ENCODE peak calls at places on chromosomes 4 and X, in five cellular contexts. One of them, this sample, is unnamed.

GRCh38 chr4:54065282-54066087 is 1.1 kb upstream of the CHIC2 start:
- DNase-seq in PC-3: peak; percentile 39
- DNase-seq in tibial artery: no peak
- DNase-seq in glutamatergic neuron: no peak
- DNase-seq in fibroblast of lung: peak; percentile 35
- DNase-seq in this sample: no peak

GRCh38 chrX:23435575-23435974 is 100.9 kb downstream of the PTCHD1 start:
- DNase-seq in PC-3: no peak
- DNase-seq in tibial artery: no peak
- DNase-seq in glutamatergic neuron: no peak
- DNase-seq in fibroblast of lung: peak; percentile 2
- DNase-seq in this sample: no peak

GRCh38 chr4:17771284-17771908 is 10.0 kb downstream of the FAM184B start:
- DNase-seq in PC-3: no peak
- DNase-seq in tibial artery: no peak
- DNase-seq in glutamatergic neuron: no peak
- DNase-seq in fibroblast of lung: no peak
- DNase-seq in this sample: no peak

GRCh38 chrX:18549643-18550042 is 122.3 kb downstream of the RS1 start:
- DNase-seq in PC-3: no peak
- DNase-seq in tibial artery: no peak
- DNase-seq in glutamatergic neuron: no peak
- DNase-seq in fibroblast of lung: peak; percentile 19
- DNase-seq in this sample: no peak

GRCh38 chrX:153740631-153741222 is 16.1 kb downstream of the ABCD1 start:
- DNase-seq in PC-3: no peak
- DNase-seq in tibial artery: no peak
- DNase-seq in glutamatergic neuron: peak; percentile 52
- DNase-seq in fibroblast of lung: no peak
- DNase-seq in this sample: no peak

GRCh38 chr4:151322565-151322964 is 2.8 kb downstream of the SH3D19 start:
- DNase-seq in PC-3: no peak
- DNase-seq in tibial artery: no peak
- DNase-seq in glutamatergic neuron: no peak
- DNase-seq in fibroblast of lung: peak; percentile 30
- DNase-seq in this sample: no peak

GRCh38 chr4:86091201-86091600 is 268.7 kb downstream of the MAPK10 start:
- DNase-seq in PC-3: peak; percentile 36
- DNase-seq in tibial artery: no peak
- DNase-seq in glutamatergic neuron: no peak
- DNase-seq in fibroblast of lung: no peak
- DNase-seq in this sample: no peak

GRCh38 chr4:95360911-95361695 is 187.7 kb downstream of the UNC5C start:
- DNase-seq in PC-3: no peak
- DNase-seq in tibial artery: no peak
- DNase-seq in glutamatergic neuron: no peak
- DNase-seq in fibroblast of lung: no peak
- DNase-seq in this sample: no peak

GRCh38 chr4:71187399-71188196 is 151.2 kb upstream of the SLC4A4 start:
- DNase-seq in PC-3: peak; percentile 68
- DNase-seq in tibial artery: peak; percentile 24
- DNase-seq in glutamatergic neuron: peak; percentile 34
- DNase-seq in fibroblast of lung: peak; percentile 68
- DNase-seq in this sample: no peak

GRCh38 chr4:110196871-110197420 is 1.5 kb downstream of the ELOVL6 start:
- DNase-seq in PC-3: peak; percentile 10
- DNase-seq in tibial artery: peak; percentile 37
- DNase-seq in glutamatergic neuron: peak; percentile 82
- DNase-seq in fibroblast of lung: peak; percentile 27
- DNase-seq in this sample: no peak

GRCh38 chr4:188031751-188032150 is 36.2 kb downstream of the ZFP42 start:
- DNase-seq in PC-3: no peak
- DNase-seq in tibial artery: no peak
- DNase-seq in glutamatergic neuron: no peak
- DNase-seq in fibroblast of lung: no peak
- DNase-seq in this sample: no peak

GRCh38 chrX:47174376-47174775 is 19.3 kb upstream of the UBA1 start:
- DNase-seq in PC-3: no peak
- DNase-seq in tibial artery: no peak
- DNase-seq in glutamatergic neuron: no peak
- DNase-seq in fibroblast of lung: no peak
- DNase-seq in this sample: no peak

GRCh38 chr4:156838761-156839160 is 132.8 kb downstream of the PDGFC start:
- DNase-seq in PC-3: no peak
- DNase-seq in tibial artery: no peak
- DNase-seq in glutamatergic neuron: no peak
- DNase-seq in fibroblast of lung: peak; percentile 36
- DNase-seq in this sample: no peak

GRCh38 chrX:119374736-119375135 is 24.4 kb upstream of the SLC25A43 start:
- DNase-seq in PC-3: peak; percentile 77
- DNase-seq in tibial artery: no peak
- DNase-seq in glutamatergic neuron: no peak
- DNase-seq in fibroblast of lung: peak; percentile 65
- DNase-seq in this sample: no peak

GRCh38 chr4:1632109-1633104 is 51.7 kb downstream of the FAM53A start:
- DNase-seq in PC-3: no peak
- DNase-seq in tibial artery: no peak
- DNase-seq in glutamatergic neuron: no peak
- DNase-seq in fibroblast of lung: no peak
- DNase-seq in this sample: no peak

GRCh38 chr4:87848622-87849351 is 16.0 kb downstream of the MEPE start:
- DNase-seq in PC-3: peak; percentile 55
- DNase-seq in tibial artery: peak; percentile 48
- DNase-seq in glutamatergic neuron: peak; percentile 38
- DNase-seq in fibroblast of lung: peak; percentile 59
- DNase-seq in this sample: no peak

GRCh38 chr4:7960790-7961655 is 21.4 kb upstream of the AFAP1 start:
- DNase-seq in PC-3: peak; percentile 37
- DNase-seq in tibial artery: peak; percentile 65
- DNase-seq in glutamatergic neuron: no peak
- DNase-seq in fibroblast of lung: peak; percentile 100
- DNase-seq in this sample: peak; percentile 46

GRCh38 chr4:26826721-26827120 is 33.9 kb upstream of the STIM2 start:
- DNase-seq in PC-3: no peak
- DNase-seq in tibial artery: peak; percentile 37
- DNase-seq in glutamatergic neuron: no peak
- DNase-seq in fibroblast of lung: no peak
- DNase-seq in this sample: no peak

GRCh38 chr4:151688785-151689043 is 72.1 kb downstream of the GATB start:
- DNase-seq in PC-3: no peak
- DNase-seq in tibial artery: no peak
- DNase-seq in glutamatergic neuron: no peak
- DNase-seq in fibroblast of lung: no peak
- DNase-seq in this sample: no peak

GRCh38 chr4:80005863-80006262 is 67.2 kb downstream of the ANTXR2 start:
- DNase-seq in PC-3: peak; percentile 84
- DNase-seq in tibial artery: no peak
- DNase-seq in glutamatergic neuron: no peak
- DNase-seq in fibroblast of lung: peak; percentile 55
- DNase-seq in this sample: no peak

GRCh38 chr4:80008351-80008750 is 64.7 kb downstream of the ANTXR2 start:
- DNase-seq in PC-3: no peak
- DNase-seq in tibial artery: no peak
- DNase-seq in glutamatergic neuron: no peak
- DNase-seq in fibroblast of lung: peak; percentile 34
- DNase-seq in this sample: no peak

GRCh38 chr4:80008971-80009370 is 64.1 kb downstream of the ANTXR2 start:
- DNase-seq in PC-3: no peak
- DNase-seq in tibial artery: no peak
- DNase-seq in glutamatergic neuron: no peak
- DNase-seq in fibroblast of lung: no peak
- DNase-seq in this sample: no peak

GRCh38 chr4:80007745-80008149 is 65.3 kb downstream of the ANTXR2 start:
- DNase-seq in PC-3: peak; percentile 64
- DNase-seq in tibial artery: no peak
- DNase-seq in glutamatergic neuron: no peak
- DNase-seq in fibroblast of lung: peak; percentile 23
- DNase-seq in this sample: no peak

DNA sequence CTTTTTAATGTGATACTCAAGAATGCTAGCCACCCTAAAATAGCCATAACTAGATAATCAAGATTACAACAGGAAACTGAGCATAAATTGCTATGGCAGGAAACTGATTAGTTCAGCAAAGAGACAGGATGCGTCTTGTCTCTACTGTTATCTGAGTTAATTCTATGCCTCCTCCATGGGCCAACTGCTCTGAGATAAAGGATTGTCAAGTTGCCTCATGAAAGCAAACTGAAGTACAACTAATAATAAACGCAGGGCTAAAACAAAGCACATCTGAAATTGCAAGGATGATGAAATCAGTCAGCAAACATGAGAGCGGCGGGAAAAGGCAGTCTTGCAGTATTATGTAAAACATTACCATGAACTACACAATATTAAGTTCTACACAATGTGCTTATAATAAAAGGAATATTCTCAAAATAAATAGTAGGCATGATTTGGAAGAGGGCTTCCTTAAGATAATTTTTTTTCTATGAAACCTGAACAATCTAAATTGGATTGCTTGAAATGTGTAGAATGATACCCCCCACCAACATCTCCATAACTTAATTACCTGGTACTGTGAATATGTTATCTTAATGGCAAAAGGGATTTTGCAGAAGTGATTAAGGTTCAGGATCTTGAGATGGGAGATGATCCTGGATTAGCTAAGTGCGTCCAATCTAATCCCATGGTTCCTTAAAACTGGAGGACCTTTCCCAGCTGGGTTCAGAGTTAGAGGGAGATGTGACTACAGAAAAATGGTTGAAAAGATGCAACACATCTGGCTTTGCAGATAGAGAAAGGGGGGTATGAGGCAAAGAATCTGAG is 65.9 kb downstream of the ANTXR2 start:
- DNase-seq in PC-3: no peak
- DNase-seq in tibial artery: peak; percentile 22
- DNase-seq in glutamatergic neuron: no peak
- DNase-seq in fibroblast of lung: peak; percentile 28
- DNase-seq in this sample: no peak
- TF ChIP-seq CTCF in PC-3: no peak
- TF ChIP-seq CTCF in tibial artery: no peak
- TF ChIP-seq CTCF in glutamatergic neuron: no peak
- TF ChIP-seq CTCF in fibroblast of lung: no peak
- TF ChIP-seq CTCF in this sample: no peak

DNA sequence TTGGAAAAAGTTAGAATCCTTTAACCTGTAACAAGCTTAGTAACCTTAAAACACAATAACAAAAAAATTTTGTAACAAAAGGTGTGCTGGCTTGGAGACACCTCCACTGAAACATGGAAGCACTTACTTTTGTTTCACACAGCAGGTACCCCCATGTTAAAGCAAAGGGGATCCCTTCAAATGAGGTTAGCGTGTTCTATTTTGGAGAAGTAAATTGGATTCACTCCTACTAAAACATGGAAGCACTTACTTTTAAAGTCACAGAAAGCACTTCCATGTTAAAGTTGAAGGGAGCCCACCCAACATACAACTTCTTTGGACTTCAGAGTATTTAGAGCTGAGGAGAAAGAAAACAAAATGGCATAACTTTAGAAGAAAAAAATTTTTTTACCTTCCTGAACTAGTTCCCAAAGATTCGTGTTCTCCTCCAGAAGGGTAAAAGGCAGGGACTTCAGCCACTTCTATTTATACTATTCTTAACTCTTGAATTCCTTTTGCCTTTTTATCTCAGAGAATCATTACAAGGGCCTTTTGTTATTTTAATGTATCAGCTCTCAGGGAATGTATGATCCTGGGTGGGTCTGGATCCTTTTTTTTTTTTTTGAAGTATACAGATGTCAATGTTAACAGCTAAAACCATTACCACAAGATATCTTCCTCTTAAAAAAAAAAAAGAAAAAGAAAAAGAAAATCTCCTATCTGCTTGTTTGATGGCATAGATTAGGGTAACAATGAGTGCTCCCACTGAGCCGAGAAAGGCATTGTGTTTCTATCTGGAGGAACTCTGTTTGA is 11.5 kb downstream of the LARP7 start:
- DNase-seq in PC-3: no peak
- DNase-seq in tibial artery: no peak
- DNase-seq in glutamatergic neuron: no peak
- DNase-seq in fibroblast of lung: peak; percentile 65
- DNase-seq in this sample: no peak
- TF ChIP-seq CTCF in PC-3: no peak
- TF ChIP-seq CTCF in tibial artery: no peak
- TF ChIP-seq CTCF in glutamatergic neuron: no peak
- TF ChIP-seq CTCF in fibroblast of lung: no peak
- TF ChIP-seq CTCF in this sample: no peak

DNA sequence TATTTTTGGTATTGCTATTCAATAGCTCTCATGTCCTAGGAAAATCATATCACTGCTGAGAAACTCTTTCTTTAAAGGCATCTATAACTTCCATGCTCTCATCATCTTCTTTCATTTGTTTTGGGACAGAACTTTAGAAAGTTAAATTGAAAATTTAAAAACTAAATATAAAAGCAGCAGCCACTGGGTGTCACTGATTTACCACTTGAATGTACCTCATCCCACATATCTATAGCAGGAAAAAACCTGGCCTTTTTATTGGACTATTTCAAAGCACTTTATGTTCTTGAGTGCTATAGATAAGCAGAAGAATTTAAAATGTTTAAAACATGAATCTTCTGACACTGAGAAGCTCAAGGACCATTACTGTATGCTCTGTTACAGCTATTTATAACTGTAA is 165.3 kb upstream of the TTC29 start:
- DNase-seq in PC-3: peak; percentile 43
- DNase-seq in tibial artery: no peak
- DNase-seq in glutamatergic neuron: no peak
- DNase-seq in fibroblast of lung: no peak
- DNase-seq in this sample: no peak
- TF ChIP-seq CTCF in PC-3: peak; percentile 59
- TF ChIP-seq CTCF in tibial artery: peak; percentile 32
- TF ChIP-seq CTCF in glutamatergic neuron: no peak
- TF ChIP-seq CTCF in fibroblast of lung: peak; percentile 31
- TF ChIP-seq CTCF in this sample: no peak

GRCh38 chr4:118742050-118742449 is 56.9 kb downstream of the METTL14 start:
- DNase-seq in PC-3: no peak
- DNase-seq in tibial artery: no peak
- DNase-seq in glutamatergic neuron: no peak
- DNase-seq in fibroblast of lung: no peak
- DNase-seq in this sample: no peak

GRCh38 chr4:118738090-118738489 is 52.9 kb downstream of the METTL14 start:
- DNase-seq in PC-3: no peak
- DNase-seq in tibial artery: no peak
- DNase-seq in glutamatergic neuron: no peak
- DNase-seq in fibroblast of lung: no peak
- DNase-seq in this sample: no peak

GRCh38 chr4:118741456-118741855 is 56.3 kb downstream of the METTL14 start:
- DNase-seq in PC-3: no peak
- DNase-seq in tibial artery: no peak
- DNase-seq in glutamatergic neuron: no peak
- DNase-seq in fibroblast of lung: no peak
- DNase-seq in this sample: no peak

GRCh38 chr4:118738999-118739690 is 54.0 kb downstream of the METTL14 start:
- DNase-seq in PC-3: no peak
- DNase-seq in tibial artery: no peak
- DNase-seq in glutamatergic neuron: no peak
- DNase-seq in fibroblast of lung: no peak
- DNase-seq in this sample: no peak

DNA sequence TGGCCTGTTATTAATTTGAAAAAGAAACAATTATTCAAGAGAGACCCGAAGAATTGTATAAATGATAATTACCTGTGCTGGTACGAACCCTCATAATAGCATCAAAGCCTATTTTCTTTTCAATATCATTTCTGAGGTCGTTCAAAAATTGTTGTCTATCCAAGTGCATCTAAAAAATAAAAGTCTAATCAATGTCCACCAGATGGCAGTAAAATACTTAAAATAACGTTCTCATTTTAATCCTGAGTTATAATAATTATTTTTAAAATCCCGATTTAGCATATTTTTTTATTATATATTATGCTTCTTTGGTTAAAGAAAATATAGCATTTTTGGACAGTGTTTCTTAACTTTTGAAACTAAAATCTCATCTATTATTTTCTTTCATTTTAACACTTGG is 55.7 kb downstream of the METTL14 start:
- DNase-seq in PC-3: peak; percentile 36
- DNase-seq in tibial artery: no peak
- DNase-seq in glutamatergic neuron: no peak
- DNase-seq in fibroblast of lung: no peak
- DNase-seq in this sample: no peak
- TF ChIP-seq CTCF in PC-3: peak; percentile 47
- TF ChIP-seq CTCF in tibial artery: peak; percentile 52
- TF ChIP-seq CTCF in glutamatergic neuron: peak; percentile 73
- TF ChIP-seq CTCF in fibroblast of lung: peak; percentile 9
- TF ChIP-seq CTCF in this sample: peak; percentile 52